ENCODE peak calls at places on chromosomes 2 and 18, in five cellular contexts. X, U, R, M and D are unnamed samples.

GRCh38 chr2:8926356-8926755 is 77.1 kb downstream of the MBOAT2 start:
- DNase-seq in R (no peak), M (no peak), U (no peak), X (no peak), D (no peak)

GRCh38 chr2:63056309-63057065 is 5.9 kb downstream of the OTX1 start:
- DNase-seq in U (peak), R (no peak), X (no peak), M (no peak), D (no peak)

GRCh38 chr2:162297925-162298552 is 20.4 kb downstream of the IFIH1 start:
- DNase-seq in U (peak), R (no peak), M (peak), X (peak), D (peak)

GRCh38 chr2:151757861-151758260 is 23.6 kb upstream of the NEB start:
- DNase-seq in X (no peak), U (peak), M (no peak), R (no peak), D (no peak)

GRCh38 chr2:222024934-222025890 is 273.6 kb downstream of the PAX3 start:
- DNase-seq in U (peak), M (no peak), X (no peak), R (no peak), D (no peak)

GRCh38 chr18:70024829-70025228 is 77.2 kb upstream of the CD226 start:
- DNase-seq in R (no peak), U (no peak), X (no peak), M (no peak), D (no peak)

GRCh38 chr2:165113414-165113813 is 90.4 kb downstream of the SCN3A start:
- DNase-seq in X (peak), U (peak), R (no peak), M (no peak), D (no peak)

GRCh38 chr2:85399183-85399455 is 11.0 kb downstream of the CAPG start:
- DNase-seq in R (no peak), M (no peak), U (no peak), X (no peak), D (no peak)

GRCh38 chr18:3297025-3297984 is 35.4 kb downstream of the MYL12B start:
- DNase-seq in R (peak), M (peak), U (peak), X (peak), D (peak)

GRCh38 chr2:42102606-42103450 is 55.0 kb downstream of the PKDCC start:
- DNase-seq in X (peak), U (no peak), M (no peak), R (peak), D (no peak)

GRCh38 chr2:67015681-67016080 is 381.5 kb upstream of the ETAA1 start:
- DNase-seq in M (no peak), X (no peak), U (no peak), R (no peak), D (no peak)

GRCh38 chr2:165198181-165198580 is 5.7 kb downstream of the SCN3A start:
- DNase-seq in M (no peak), U (no peak), X (no peak), R (no peak), D (no peak)

GRCh38 chr2:168517801-168518200 is 61.7 kb downstream of the CERS6 start:
- DNase-seq in R (no peak), M (no peak), U (peak), X (no peak), D (no peak)

GRCh38 chr2:177315303-177315887 is 50.9 kb upstream of the NFE2L2 start:
- DNase-seq in M (no peak), U (no peak), R (no peak), X (no peak), D (no peak)

GRCh38 chr2:10146366-10147005 is 23.9 kb downstream of the RRM2 start:
- DNase-seq in R (no peak), U (no peak), X (no peak), M (no peak), D (no peak)

GRCh38 chr2:231387904-231388724 is 7.4 kb upstream of the B3GNT7 start:
- DNase-seq in U (peak), R (no peak), X (peak), M (no peak), D (no peak)

GRCh38 chr18:47893047-47893446 is 37.4 kb downstream of the SMAD2 start:
- DNase-seq in R (no peak), X (no peak), U (no peak), M (no peak), D (no peak)

GRCh38 chr2:240435955-240436625 is 627 bp downstream of the GPC1 start:
- DNase-seq in X (no peak), U (no peak), M (no peak), R (no peak), D (no peak)

GRCh38 chr2:137525644-137526190 is 438.6 kb upstream of the HNMT start:
- DNase-seq in M (no peak), R (no peak), X (no peak), U (no peak), D (no peak)

GRCh38 chr2:206392118-206392517 is 51.2 kb upstream of the ADAM23 start:
- DNase-seq in X (peak), U (peak), M (peak), R (no peak), D (no peak)

GRCh38 chr18:25459814-25460213 is 107.8 kb upstream of the ZNF521 start:
- DNase-seq in U (peak), X (no peak), M (no peak), R (no peak), D (no peak)

GRCh38 chr2:121293450-121294325 is 8.7 kb upstream of the TFCP2L1 start:
- DNase-seq in M (no peak), R (no peak), X (no peak), U (no peak), D (no peak)

GRCh38 chr2:121294881-121295840 is 10.2 kb upstream of the TFCP2L1 start:
- DNase-seq in M (no peak), U (no peak), R (no peak), X (no peak), D (no peak)

GRCh38 chr2:121295911-121296650 is 11.1 kb upstream of the TFCP2L1 start:
- DNase-seq in U (no peak), X (no peak), R (no peak), M (no peak), D (no peak)

GRCh38 chr2:121298476-121298875 is 13.5 kb upstream of the TFCP2L1 start:
- DNase-seq in U (no peak), M (no peak), R (no peak), X (no peak), D (no peak)

GRCh38 chr2:121297217-121297830 is 12.3 kb upstream of the TFCP2L1 start:
- DNase-seq in R (no peak), U (peak), M (no peak), X (peak), D (no peak)
- TF ChIP-seq CTCF in R (peak), U (peak), M (peak), X (peak), D (no peak)

DNA sequence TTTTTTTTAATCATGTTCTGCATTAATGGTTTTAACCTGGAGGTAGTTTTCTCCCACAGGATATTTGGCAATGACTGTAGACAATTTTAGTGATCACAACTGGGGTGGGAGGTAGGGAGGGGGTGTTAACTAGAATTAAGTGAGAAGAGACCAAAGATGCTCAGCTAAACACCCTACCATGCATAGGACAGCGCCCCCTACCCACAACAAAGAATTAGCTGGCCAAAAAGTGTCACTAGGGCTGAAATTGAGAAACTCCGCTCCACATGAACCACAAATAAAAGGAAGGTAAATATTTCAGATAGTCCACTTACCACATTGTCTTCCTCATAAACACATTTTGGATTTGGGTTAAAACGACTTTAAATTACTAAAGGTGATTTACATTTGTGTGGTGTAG is 942.6 kb downstream of the SUCLG1 start:
- DNase-seq in M (no peak), R (no peak), U (no peak), X (no peak), D (no peak)
- TF ChIP-seq CTCF in M (no peak), R (no peak), U (no peak), X (no peak), D (no peak)

DNA sequence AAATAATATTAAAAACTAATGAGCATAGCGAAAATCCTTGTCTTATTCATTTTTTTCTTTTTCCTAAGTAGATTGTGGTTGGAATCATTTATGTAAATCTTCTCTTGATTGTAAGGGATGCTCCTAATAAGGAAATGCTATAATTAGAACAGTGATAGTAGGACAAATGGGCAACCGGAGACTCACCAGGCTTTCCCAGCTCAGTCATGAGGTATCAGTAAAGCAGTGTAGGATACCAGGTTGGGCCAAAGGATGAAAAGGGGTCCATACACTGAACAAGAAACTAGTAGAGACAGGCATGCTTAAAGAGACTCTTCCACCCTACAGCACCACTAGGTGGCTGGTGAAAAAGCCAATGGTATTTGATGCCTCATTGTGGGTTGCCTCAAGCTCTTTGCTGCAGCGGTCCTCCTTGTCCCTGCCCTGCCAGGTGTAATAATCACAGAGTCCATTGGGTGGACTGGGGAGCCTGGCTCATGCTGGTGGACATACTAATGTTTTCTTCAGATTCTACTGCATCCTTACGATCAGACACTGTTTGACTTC is 71.4 kb upstream of the FAM98A start:
- DNase-seq in U (no peak), X (no peak), R (no peak), M (no peak), D (no peak)
- TF ChIP-seq CTCF in U (peak), X (no peak), R (no peak), M (peak), D (no peak)

DNA sequence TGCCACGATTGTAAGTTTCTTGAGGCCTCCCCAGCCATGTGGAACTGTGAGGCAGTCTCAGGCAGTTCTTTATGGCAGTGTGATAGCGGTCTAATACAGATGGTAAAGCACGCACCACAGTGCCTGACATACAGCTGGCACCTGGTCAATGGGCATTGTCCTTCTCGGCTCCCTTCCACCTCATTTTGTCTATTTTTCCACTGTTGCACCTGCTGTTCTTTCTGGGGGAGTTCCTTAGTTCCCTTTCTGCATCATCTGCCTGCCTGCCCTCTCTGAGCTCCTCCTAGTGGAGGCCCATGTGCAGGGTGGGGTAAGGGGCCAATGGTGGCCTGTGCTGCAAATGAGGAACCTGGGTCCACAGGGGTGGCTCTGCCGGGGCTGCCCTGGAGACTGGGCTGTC is 157.6 kb downstream of the LPIN1 start:
- DNase-seq in U (no peak), M (no peak), R (no peak), X (no peak), D (no peak)
- TF ChIP-seq CTCF in U (no peak), M (no peak), R (no peak), X (peak), D (no peak)

GRCh38 chr2:27209621-27210401 is 2.0 kb upstream of the ATRAID start:
- DNase-seq in U (no peak), M (no peak), X (no peak), R (no peak), D (no peak)
- TF ChIP-seq CTCF in U (no peak), M (no peak), X (no peak), R (no peak), D (no peak)